ENCODE peak calls at places on chromosomes 16 and 17, in four cellular contexts. R is K562, Y is HepG2, H is GM12878. B is an unnamed sample.

GRCh38 chr16:6122401-6122800 is 1024.8 kb upstream of the EEF2KMT start:
- DNase-seq in R (no peak), Y (no peak), H (no peak), B (no peak)

GRCh38 chr16:28984619-28985135 is at the start of gene LAT:
- DNase-seq in R (no peak), Y (no peak), H (no peak), B (no peak)

GRCh38 chr17:7750321-7750821 is 32.8 kb downstream of the DNAH2 start:
- DNase-seq in R (no peak), Y (no peak), H (no peak), B (no peak)

GRCh38 chr16:12168054-12169018 is 191.8 kb downstream of the SNX29 start:
- DNase-seq in R (no peak), Y (no peak), H (no peak), B (no peak)

GRCh38 chr17:20263595-20263994 is 203.7 kb downstream of the LGALS9B start:
- DNase-seq in R (no peak), Y (no peak), H (no peak), B (no peak)

GRCh38 chr17:63454915-63455314 is 8.8 kb upstream of the CYB561 start:
- DNase-seq in R (no peak), Y (no peak), H (no peak), B (no peak)

GRCh38 chr17:30819941-30820705 is 4.4 kb downstream of the CRLF3 start:
- DNase-seq in R (no peak), Y (no peak), H (no peak), B (no peak)

GRCh38 chr16:57185446-57185944 is 344 bp downstream of the PSME3IP1 start:
- DNase-seq in R (peak), Y (no peak), H (no peak), B (no peak)

GRCh38 chr17:74085434-74085833 is 118.0 kb upstream of the RPL38 start:
- DNase-seq in R (peak), Y (no peak), H (no peak), B (peak)

GRCh38 chr17:8117980-8118768 is at the start of gene ALOXE3:
- DNase-seq in R (peak), Y (peak), H (no peak), B (peak)

GRCh38 chr17:70271672-70272071 is 102.3 kb downstream of the KCNJ2 start:
- DNase-seq in R (no peak), Y (no peak), H (no peak), B (no peak)

GRCh38 chr17:70274255-70274654 is 104.9 kb downstream of the KCNJ2 start:
- DNase-seq in R (no peak), Y (no peak), H (no peak), B (no peak)

GRCh38 chr17:70271200-70271599 is 101.9 kb downstream of the KCNJ2 start:
- DNase-seq in R (no peak), Y (no peak), H (no peak), B (no peak)

GRCh38 chr17:70268383-70268782 is 99.1 kb downstream of the KCNJ2 start:
- DNase-seq in R (no peak), Y (no peak), H (no peak), B (no peak)

DNA sequence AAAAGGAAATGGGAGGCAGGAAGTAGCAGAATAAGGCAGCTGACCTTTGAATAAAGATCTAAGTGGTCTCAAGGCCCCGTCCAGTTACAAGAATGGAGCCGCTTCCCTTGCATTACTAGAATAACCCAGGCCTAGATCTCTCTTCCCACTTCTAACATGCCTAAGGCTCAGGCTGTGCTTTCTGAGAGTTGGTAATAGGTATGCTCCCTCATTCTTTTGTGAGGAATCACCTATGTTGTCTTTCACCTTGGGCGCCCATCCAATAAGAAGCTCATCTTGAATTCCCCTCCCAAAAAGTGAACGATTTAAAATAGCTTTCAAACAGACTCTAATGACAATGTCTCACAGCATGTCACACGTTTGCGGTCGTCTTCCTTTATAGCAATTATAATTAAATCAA is 101.2 kb downstream of the KCNJ2 start:
- DNase-seq in R (no peak), Y (no peak), H (no peak), B (no peak)
- TF ChIP-seq NR2C2 in R (no peak), Y (no peak), H (no peak), B (no peak)

GRCh38 chr17:43329183-43329582 is 69.6 kb upstream of the ARL4D start:
- DNase-seq in R (no peak), Y (no peak), H (no peak), B (no peak)
- TF ChIP-seq TCF7 in R (no peak), Y (no peak), H (no peak), B (no peak)

DNA sequence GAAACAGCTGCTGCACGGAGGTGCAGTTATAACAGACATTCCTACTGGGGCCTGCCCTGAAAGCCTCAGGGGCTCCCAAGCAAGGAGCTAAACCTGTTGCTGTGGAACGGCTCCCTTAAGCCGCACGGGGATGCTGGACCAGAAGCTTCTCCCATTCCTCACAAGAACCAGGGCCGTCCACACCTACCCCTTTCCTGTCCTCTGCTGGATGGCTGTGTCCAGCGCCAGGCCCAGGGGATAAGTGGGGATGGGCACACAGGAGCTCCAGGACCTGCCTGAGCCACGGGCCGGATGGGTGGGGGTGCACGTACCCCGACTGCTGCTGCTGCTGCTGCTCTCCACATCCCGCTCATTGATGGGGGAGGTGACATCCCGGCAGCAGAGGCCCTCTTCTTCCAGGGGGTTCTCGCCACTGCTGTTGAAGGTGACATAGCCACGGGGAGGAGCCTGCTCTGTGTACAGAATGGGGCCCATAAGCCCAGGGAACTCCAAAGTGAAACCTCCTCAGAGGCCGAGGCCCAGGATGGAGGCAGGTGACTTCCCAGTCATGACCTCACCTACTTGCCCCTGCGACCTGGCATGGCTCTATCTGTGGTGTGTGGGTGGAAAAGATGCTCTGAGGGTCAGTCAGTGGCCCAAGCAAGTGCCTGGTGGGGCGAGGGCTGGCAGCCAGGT is 8.6 kb downstream of the NUDT16L1 start:
- DNase-seq in R (no peak), Y (no peak), H (no peak), B (no peak)
- TF ChIP-seq NR2C2 in R (no peak), Y (no peak), H (no peak), B (no peak)

DNA sequence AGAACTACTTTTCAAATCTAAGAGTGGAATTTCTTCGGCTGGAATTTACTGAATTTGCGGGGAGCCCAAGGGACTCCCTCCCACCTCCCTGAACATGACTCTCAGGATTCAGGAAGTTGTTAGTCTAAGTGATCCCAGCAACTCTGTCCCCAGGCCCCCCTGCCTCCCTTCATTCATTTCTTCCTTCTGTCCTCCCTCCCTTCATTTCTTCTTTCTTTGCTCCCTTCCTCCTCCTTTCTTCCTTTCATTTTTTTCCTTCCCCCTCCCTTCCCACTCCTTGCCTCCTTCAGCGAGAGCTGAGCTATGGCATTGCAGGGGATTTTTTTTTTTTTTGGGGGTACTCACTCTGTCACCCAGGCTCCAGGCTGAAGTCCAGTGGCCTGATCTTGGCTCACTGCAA is 10.9 kb upstream of the JUP start:
- DNase-seq in R (no peak), Y (no peak), H (no peak), B (no peak)
- TF ChIP-seq TCF7 in R (no peak), Y (no peak), H (no peak), B (no peak)

GRCh38 chr16:9836118-9836736 is 346.0 kb downstream of the GRIN2A start:
- DNase-seq in R (peak), Y (no peak), H (no peak), B (no peak)
- TF ChIP-seq NR2C2 in R (no peak), Y (no peak), H (no peak), B (no peak)

B was measured in WTC11.